ENCODE peak calls at places on chromosomes 1 and 21, in ten cellular contexts. One of them, this sample, is unnamed.

GRCh38 chr1:155938220-155938627 is 3.2 kb upstream of the RXFP4 start:
- DNase-seq in foreskin fibroblast: peak; percentile 68
- DNase-seq in endothelial cell: peak; percentile 50
- DNase-seq in uterus: no peak
- DNase-seq in progenitor cell of endocrine pancreas: no peak
- DNase-seq in GM06990: no peak
- DNase-seq in activated T-helper 1 cell treated with Interleukin-2 at 50 U/mL for 16 hours: no peak
- DNase-seq in C1 segment of cervical spinal cord: no peak
- DNase-seq in astrocyte of the spinal cord: peak; percentile 76
- DNase-seq in NCI-H446: peak; percentile 70
- DNase-seq in this sample: peak; percentile 70

GRCh38 chr1:30405631-30406212 is 317.7 kb downstream of the MATN1 start:
- DNase-seq in uterus: peak; percentile 11
- DNase-seq in NCI-H446: no peak
- DNase-seq in activated T-helper 1 cell treated with Interleukin-2 at 50 U/mL for 16 hours: no peak
- DNase-seq in astrocyte of the spinal cord: no peak
- DNase-seq in C1 segment of cervical spinal cord: no peak
- DNase-seq in GM06990: no peak
- DNase-seq in progenitor cell of endocrine pancreas: no peak
- DNase-seq in foreskin fibroblast: no peak
- DNase-seq in endothelial cell: no peak
- DNase-seq in this sample: no peak

GRCh38 chr1:51634618-51635017 is 17.7 kb downstream of the OSBPL9 start:
- DNase-seq in C1 segment of cervical spinal cord: no peak
- DNase-seq in progenitor cell of endocrine pancreas: no peak
- DNase-seq in GM06990: no peak
- DNase-seq in astrocyte of the spinal cord: no peak
- DNase-seq in foreskin fibroblast: no peak
- DNase-seq in uterus: no peak
- DNase-seq in endothelial cell: no peak
- DNase-seq in NCI-H446: no peak
- DNase-seq in activated T-helper 1 cell treated with Interleukin-2 at 50 U/mL for 16 hours: no peak
- DNase-seq in this sample: no peak

GRCh38 chr1:52667290-52667689 is 30.9 kb downstream of the COA7 start:
- DNase-seq in C1 segment of cervical spinal cord: no peak
- DNase-seq in NCI-H446: no peak
- DNase-seq in GM06990: no peak
- DNase-seq in uterus: no peak
- DNase-seq in activated T-helper 1 cell treated with Interleukin-2 at 50 U/mL for 16 hours: no peak
- DNase-seq in astrocyte of the spinal cord: no peak
- DNase-seq in foreskin fibroblast: no peak
- DNase-seq in endothelial cell: no peak
- DNase-seq in progenitor cell of endocrine pancreas: no peak
- DNase-seq in this sample: no peak

GRCh38 chr21:30189763-30190162 is 23.2 kb upstream of the CLDN17 start:
- DNase-seq in astrocyte of the spinal cord: no peak
- DNase-seq in NCI-H446: no peak
- DNase-seq in progenitor cell of endocrine pancreas: no peak
- DNase-seq in GM06990: no peak
- DNase-seq in C1 segment of cervical spinal cord: no peak
- DNase-seq in endothelial cell: no peak
- DNase-seq in foreskin fibroblast: no peak
- DNase-seq in uterus: no peak
- DNase-seq in activated T-helper 1 cell treated with Interleukin-2 at 50 U/mL for 16 hours: no peak
- DNase-seq in this sample: no peak

GRCh38 chr1:86201321-86201720 is 44.7 kb upstream of the COL24A1 start:
- DNase-seq in activated T-helper 1 cell treated with Interleukin-2 at 50 U/mL for 16 hours: no peak
- DNase-seq in GM06990: no peak
- DNase-seq in progenitor cell of endocrine pancreas: no peak
- DNase-seq in NCI-H446: no peak
- DNase-seq in astrocyte of the spinal cord: peak; percentile 57
- DNase-seq in foreskin fibroblast: no peak
- DNase-seq in uterus: no peak
- DNase-seq in C1 segment of cervical spinal cord: no peak
- DNase-seq in endothelial cell: no peak
- DNase-seq in this sample: no peak

GRCh38 chr1:16348414-16349182 is 3.7 kb downstream of the FBXO42 start:
- DNase-seq in progenitor cell of endocrine pancreas: no peak
- DNase-seq in activated T-helper 1 cell treated with Interleukin-2 at 50 U/mL for 16 hours: no peak
- DNase-seq in GM06990: no peak
- DNase-seq in C1 segment of cervical spinal cord: no peak
- DNase-seq in foreskin fibroblast: peak; percentile 74
- DNase-seq in uterus: no peak
- DNase-seq in NCI-H446: no peak
- DNase-seq in endothelial cell: no peak
- DNase-seq in astrocyte of the spinal cord: peak; percentile 68
- DNase-seq in this sample: no peak

GRCh38 chr1:19044975-19045831 is 88.7 kb upstream of the IFFO2 start:
- DNase-seq in endothelial cell: no peak
- DNase-seq in astrocyte of the spinal cord: peak; percentile 51
- DNase-seq in GM06990: no peak
- DNase-seq in foreskin fibroblast: no peak
- DNase-seq in progenitor cell of endocrine pancreas: no peak
- DNase-seq in uterus: no peak
- DNase-seq in activated T-helper 1 cell treated with Interleukin-2 at 50 U/mL for 16 hours: no peak
- DNase-seq in C1 segment of cervical spinal cord: peak; percentile 9
- DNase-seq in NCI-H446: no peak
- DNase-seq in this sample: no peak

GRCh38 chr1:92441316-92442311 is 45.1 kb downstream of the GFI1 start:
- DNase-seq in GM06990: no peak
- DNase-seq in astrocyte of the spinal cord: no peak
- DNase-seq in foreskin fibroblast: no peak
- DNase-seq in uterus: no peak
- DNase-seq in activated T-helper 1 cell treated with Interleukin-2 at 50 U/mL for 16 hours: no peak
- DNase-seq in NCI-H446: no peak
- DNase-seq in progenitor cell of endocrine pancreas: peak; percentile 66
- DNase-seq in endothelial cell: no peak
- DNase-seq in C1 segment of cervical spinal cord: no peak
- DNase-seq in this sample: no peak

GRCh38 chr1:154948079-154948478 is 7.8 kb downstream of the PBXIP1 start:
- DNase-seq in C1 segment of cervical spinal cord: no peak
- DNase-seq in GM06990: no peak
- DNase-seq in activated T-helper 1 cell treated with Interleukin-2 at 50 U/mL for 16 hours: no peak
- DNase-seq in uterus: no peak
- DNase-seq in progenitor cell of endocrine pancreas: no peak
- DNase-seq in astrocyte of the spinal cord: no peak
- DNase-seq in endothelial cell: no peak
- DNase-seq in foreskin fibroblast: no peak
- DNase-seq in NCI-H446: no peak
- DNase-seq in this sample: no peak

GRCh38 chr1:37042506-37042905 is 8.2 kb upstream of the GRIK3 start:
- DNase-seq in endothelial cell: no peak
- DNase-seq in foreskin fibroblast: no peak
- DNase-seq in uterus: no peak
- DNase-seq in astrocyte of the spinal cord: no peak
- DNase-seq in GM06990: no peak
- DNase-seq in C1 segment of cervical spinal cord: no peak
- DNase-seq in NCI-H446: no peak
- DNase-seq in progenitor cell of endocrine pancreas: no peak
- DNase-seq in activated T-helper 1 cell treated with Interleukin-2 at 50 U/mL for 16 hours: no peak
- DNase-seq in this sample: peak; percentile 52

GRCh38 chr1:15353839-15354579 is 55.7 kb upstream of the EFHD2 start:
- DNase-seq in astrocyte of the spinal cord: peak; percentile 30
- DNase-seq in progenitor cell of endocrine pancreas: no peak
- DNase-seq in uterus: no peak
- DNase-seq in activated T-helper 1 cell treated with Interleukin-2 at 50 U/mL for 16 hours: no peak
- DNase-seq in NCI-H446: no peak
- DNase-seq in C1 segment of cervical spinal cord: no peak
- DNase-seq in GM06990: no peak
- DNase-seq in foreskin fibroblast: peak; percentile 52
- DNase-seq in endothelial cell: no peak
- DNase-seq in this sample: no peak

GRCh38 chr1:46488343-46489168 is 1.1 kb upstream of the DMBX1 start:
- DNase-seq in activated T-helper 1 cell treated with Interleukin-2 at 50 U/mL for 16 hours: no peak
- DNase-seq in progenitor cell of endocrine pancreas: no peak
- DNase-seq in uterus: no peak
- DNase-seq in endothelial cell: no peak
- DNase-seq in C1 segment of cervical spinal cord: no peak
- DNase-seq in astrocyte of the spinal cord: no peak
- DNase-seq in foreskin fibroblast: peak; percentile 33
- DNase-seq in NCI-H446: no peak
- DNase-seq in GM06990: no peak
- DNase-seq in this sample: peak; percentile 41

GRCh38 chr1:19478241-19478780 is 7.0 kb downstream of the CAPZB start:
- DNase-seq in foreskin fibroblast: no peak
- DNase-seq in activated T-helper 1 cell treated with Interleukin-2 at 50 U/mL for 16 hours: no peak
- DNase-seq in astrocyte of the spinal cord: no peak
- DNase-seq in uterus: no peak
- DNase-seq in progenitor cell of endocrine pancreas: no peak
- DNase-seq in endothelial cell: no peak
- DNase-seq in GM06990: no peak
- DNase-seq in NCI-H446: no peak
- DNase-seq in C1 segment of cervical spinal cord: no peak
- DNase-seq in this sample: no peak

GRCh38 chr1:29679316-29679715 is 443.0 kb downstream of the PTPRU start:
- DNase-seq in astrocyte of the spinal cord: no peak
- DNase-seq in uterus: no peak
- DNase-seq in progenitor cell of endocrine pancreas: peak; percentile 7
- DNase-seq in C1 segment of cervical spinal cord: no peak
- DNase-seq in endothelial cell: no peak
- DNase-seq in NCI-H446: no peak
- DNase-seq in GM06990: no peak
- DNase-seq in foreskin fibroblast: no peak
- DNase-seq in activated T-helper 1 cell treated with Interleukin-2 at 50 U/mL for 16 hours: no peak
- DNase-seq in this sample: no peak

GRCh38 chr1:226762988-226763740 is 24.1 kb upstream of the ITPKB start:
- DNase-seq in NCI-H446: no peak
- DNase-seq in astrocyte of the spinal cord: no peak
- DNase-seq in progenitor cell of endocrine pancreas: no peak
- DNase-seq in GM06990: no peak
- DNase-seq in foreskin fibroblast: no peak
- DNase-seq in C1 segment of cervical spinal cord: no peak
- DNase-seq in activated T-helper 1 cell treated with Interleukin-2 at 50 U/mL for 16 hours: no peak
- DNase-seq in uterus: no peak
- DNase-seq in endothelial cell: no peak
- DNase-seq in this sample: no peak

GRCh38 chr1:20992327-20993056 is 184.2 kb downstream of the EIF4G3 start:
- DNase-seq in activated T-helper 1 cell treated with Interleukin-2 at 50 U/mL for 16 hours: no peak
- DNase-seq in foreskin fibroblast: peak; percentile 56
- DNase-seq in astrocyte of the spinal cord: peak; percentile 16
- DNase-seq in progenitor cell of endocrine pancreas: no peak
- DNase-seq in C1 segment of cervical spinal cord: no peak
- DNase-seq in NCI-H446: no peak
- DNase-seq in GM06990: peak; percentile 5
- DNase-seq in uterus: no peak
- DNase-seq in endothelial cell: no peak
- DNase-seq in this sample: no peak

GRCh38 chr1:12654004-12654567 is 10.2 kb downstream of the AADACL4 start:
- DNase-seq in GM06990: no peak
- DNase-seq in NCI-H446: no peak
- DNase-seq in activated T-helper 1 cell treated with Interleukin-2 at 50 U/mL for 16 hours: no peak
- DNase-seq in endothelial cell: no peak
- DNase-seq in progenitor cell of endocrine pancreas: no peak
- DNase-seq in C1 segment of cervical spinal cord: no peak
- DNase-seq in uterus: no peak
- DNase-seq in foreskin fibroblast: peak; percentile 6
- DNase-seq in astrocyte of the spinal cord: no peak
- DNase-seq in this sample: no peak

GRCh38 chr21:31630062-31630711 is 29.3 kb upstream of the SOD1 start:
- DNase-seq in astrocyte of the spinal cord: peak; percentile 91
- DNase-seq in GM06990: no peak
- DNase-seq in progenitor cell of endocrine pancreas: no peak
- DNase-seq in endothelial cell: no peak
- DNase-seq in foreskin fibroblast: peak; percentile 85
- DNase-seq in uterus: peak; percentile 68
- DNase-seq in activated T-helper 1 cell treated with Interleukin-2 at 50 U/mL for 16 hours: no peak
- DNase-seq in NCI-H446: peak; percentile 96
- DNase-seq in C1 segment of cervical spinal cord: no peak
- DNase-seq in this sample: peak; percentile 36

GRCh38 chr1:78292361-78292760 is 198.4 kb upstream of the PTGFR start:
- DNase-seq in uterus: no peak
- DNase-seq in astrocyte of the spinal cord: no peak
- DNase-seq in endothelial cell: no peak
- DNase-seq in activated T-helper 1 cell treated with Interleukin-2 at 50 U/mL for 16 hours: no peak
- DNase-seq in GM06990: no peak
- DNase-seq in NCI-H446: peak; percentile 26
- DNase-seq in C1 segment of cervical spinal cord: no peak
- DNase-seq in progenitor cell of endocrine pancreas: no peak
- DNase-seq in foreskin fibroblast: peak; percentile 95
- DNase-seq in this sample: no peak

GRCh38 chr1:115098979-115099692 is 9.8 kb upstream of the TSPAN2 start:
- DNase-seq in foreskin fibroblast: peak; percentile 4
- DNase-seq in C1 segment of cervical spinal cord: no peak
- DNase-seq in endothelial cell: peak; percentile 26
- DNase-seq in uterus: peak; percentile 84
- DNase-seq in astrocyte of the spinal cord: peak; percentile 77
- DNase-seq in NCI-H446: no peak
- DNase-seq in progenitor cell of endocrine pancreas: no peak
- DNase-seq in activated T-helper 1 cell treated with Interleukin-2 at 50 U/mL for 16 hours: peak; percentile 49
- DNase-seq in GM06990: peak; percentile 44
- DNase-seq in this sample: no peak

GRCh38 chr1:46480959-46481646 is 8.5 kb upstream of the DMBX1 start:
- DNase-seq in endothelial cell: no peak
- DNase-seq in foreskin fibroblast: peak; percentile 30
- DNase-seq in C1 segment of cervical spinal cord: no peak
- DNase-seq in progenitor cell of endocrine pancreas: no peak
- DNase-seq in activated T-helper 1 cell treated with Interleukin-2 at 50 U/mL for 16 hours: no peak
- DNase-seq in GM06990: no peak
- DNase-seq in NCI-H446: no peak
- DNase-seq in astrocyte of the spinal cord: no peak
- DNase-seq in uterus: no peak
- DNase-seq in this sample: peak; percentile 53

This sample was measured in WERI-Rb-1.